ENCODE peak calls at places on chromosome 15, in seven cellular contexts. R is AG04450, I is foreskin fibroblast, U is lower lobe of right lung, K is brain microvascular endothelial cell, O is fibroblast of mammary gland, N is heart left ventricle. A is an unnamed sample.

GRCh38 chr15:39030291-39031070 is 465.9 kb upstream of the RASGRP1 start:
- DNase-seq in U (no peak), R (no peak), N (no peak), O (no peak), K (no peak), I (no peak), A (no peak)

GRCh38 chr15:38991701-38992100 is 427.1 kb upstream of the RASGRP1 start:
- DNase-seq in N (no peak), U (no peak), R (no peak), I (no peak), O (no peak), K (no peak), A (peak)

GRCh38 chr15:39587910-39588530 is 7.1 kb downstream of the THBS1 start:
- DNase-seq in R (no peak), O (peak), K (no peak), U (no peak), I (peak), N (no peak), A (no peak)

GRCh38 chr15:94387442-94387841 is 156.1 kb downstream of the MCTP2 start:
- DNase-seq in U (no peak), N (no peak), R (no peak), I (no peak), O (no peak), K (no peak), A (no peak)

GRCh38 chr15:22944651-22945050 is 35.5 kb downstream of the CYFIP1 start:
- DNase-seq in K (no peak), R (no peak), U (no peak), I (no peak), N (no peak), O (no peak), A (no peak)

GRCh38 chr15:42843699-42844098 is 76.9 kb downstream of the TTBK2 start:
- DNase-seq in O (no peak), U (no peak), N (no peak), I (no peak), K (no peak), R (no peak), A (no peak)

GRCh38 chr15:97517726-97518125 is 442.8 kb upstream of the ARRDC4 start:
- DNase-seq in N (no peak), O (no peak), I (no peak), R (no peak), K (no peak), U (no peak), A (no peak)

GRCh38 chr15:99076555-99077308 is 28.1 kb upstream of the SYNM start:
- DNase-seq in U (no peak), N (peak), I (peak), K (peak), O (peak), R (peak), A (no peak)

GRCh38 chr15:71448688-71449114 is 333.4 kb downstream of the THSD4 start:
- DNase-seq in I (peak), K (peak), R (no peak), U (no peak), O (peak), N (peak), A (no peak)

GRCh38 chr15:34944946-34945345 is 24.6 kb downstream of the AQR start:
- DNase-seq in R (no peak), O (no peak), U (no peak), I (peak), N (no peak), K (no peak), A (no peak)

GRCh38 chr15:44264148-44264547 is 24.4 kb upstream of the GOLM2 start:
- DNase-seq in R (no peak), U (no peak), O (no peak), N (no peak), K (no peak), I (no peak), A (no peak)

GRCh38 chr15:49625460-49626036 is 4.7 kb downstream of the DTWD1 start:
- DNase-seq in O (peak), K (no peak), I (no peak), U (no peak), R (no peak), N (no peak), A (no peak)

GRCh38 chr15:80179025-80179759 is 26.4 kb downstream of the FAH start:
- DNase-seq in K (peak), I (peak), U (no peak), N (no peak), R (peak), O (peak), A (peak)

GRCh38 chr15:85710340-85710842 is 84.3 kb downstream of the KLHL25 start:
- DNase-seq in I (no peak), O (no peak), N (no peak), K (no peak), R (no peak), U (no peak), A (no peak)

GRCh38 chr15:59536553-59536952 is 75.0 kb upstream of the GCNT3 start:
- DNase-seq in N (no peak), I (no peak), U (no peak), K (no peak), O (no peak), R (no peak), A (no peak)

GRCh38 chr15:95492388-95493070 is 838.0 kb upstream of the NR2F2 start:
- DNase-seq in U (no peak), K (no peak), R (no peak), O (no peak), I (no peak), N (no peak), A (no peak)

GRCh38 chr15:87703238-87704111 is 553.1 kb downstream of the NTRK3 start:
- DNase-seq in O (no peak), U (no peak), K (no peak), R (no peak), I (no peak), N (no peak), A (no peak)

GRCh38 chr15:67110400-67110799 is 45.0 kb downstream of the SMAD3 start:
- DNase-seq in I (no peak), U (no peak), N (no peak), R (no peak), O (no peak), K (no peak), A (no peak)

GRCh38 chr15:43274136-43274535 is 7.4 kb upstream of the TGM5 start:
- DNase-seq in O (no peak), R (no peak), N (peak), U (no peak), I (peak), K (no peak), A (no peak)

GRCh38 chr15:49852756-49853155 is 231.9 kb downstream of the DTWD1 start:
- DNase-seq in N (no peak), O (peak), R (no peak), I (no peak), K (no peak), U (no peak), A (no peak)

GRCh38 chr15:81339851-81340250 is 15.9 kb upstream of the STARD5 start:
- DNase-seq in U (no peak), K (no peak), I (no peak), O (no peak), R (no peak), N (no peak), A (no peak)

GRCh38 chr15:96170616-96171270 is 159.8 kb upstream of the NR2F2 start:
- DNase-seq in I (no peak), K (no peak), R (no peak), N (no peak), O (no peak), U (no peak), A (no peak)

GRCh38 chr15:82044373-82045178 is 1.2 kb downstream of the MEX3B start:
- DNase-seq in I (peak), K (peak), O (peak), N (peak), R (peak), U (peak), A (no peak)

GRCh38 chr15:85415779-85416178 is 35.4 kb downstream of the AKAP13 start:
- DNase-seq in O (peak), I (peak), U (no peak), R (no peak), K (no peak), N (no peak), A (no peak)

GRCh38 chr15:88155310-88155709 is 101.2 kb downstream of the NTRK3 start:
- DNase-seq in N (no peak), R (no peak), I (no peak), U (no peak), O (no peak), K (no peak), A (no peak)

GRCh38 chr15:52146776-52147175 is 34.2 kb upstream of the BCL2L10 start:
- DNase-seq in N (no peak), R (no peak), K (no peak), O (peak), U (no peak), I (peak), A (no peak)

GRCh38 chr15:101609742-101610627 is 42.2 kb downstream of the TM2D3 start:
- DNase-seq in K (no peak), N (no peak), I (no peak), O (no peak), U (no peak), R (no peak), A (no peak)

GRCh38 chr15:70430029-70430428 is 332.3 kb upstream of the TLE3 start:
- DNase-seq in I (peak), K (peak), O (peak), U (no peak), R (peak), N (no peak), A (no peak)

GRCh38 chr15:56532766-56533455 is 68.0 kb upstream of the MNS1 start:
- DNase-seq in R (no peak), N (no peak), K (no peak), I (no peak), O (no peak), U (no peak), A (no peak)

GRCh38 chr15:99615460-99615859 is 49.7 kb downstream of the MEF2A start:
- DNase-seq in O (no peak), R (no peak), K (no peak), N (no peak), U (no peak), I (no peak), A (no peak)

GRCh38 chr15:51366911-51367310 is 25.5 kb downstream of the GLDN start:
- DNase-seq in R (peak), O (peak), N (no peak), K (no peak), U (no peak), I (peak), A (no peak)

DNA sequence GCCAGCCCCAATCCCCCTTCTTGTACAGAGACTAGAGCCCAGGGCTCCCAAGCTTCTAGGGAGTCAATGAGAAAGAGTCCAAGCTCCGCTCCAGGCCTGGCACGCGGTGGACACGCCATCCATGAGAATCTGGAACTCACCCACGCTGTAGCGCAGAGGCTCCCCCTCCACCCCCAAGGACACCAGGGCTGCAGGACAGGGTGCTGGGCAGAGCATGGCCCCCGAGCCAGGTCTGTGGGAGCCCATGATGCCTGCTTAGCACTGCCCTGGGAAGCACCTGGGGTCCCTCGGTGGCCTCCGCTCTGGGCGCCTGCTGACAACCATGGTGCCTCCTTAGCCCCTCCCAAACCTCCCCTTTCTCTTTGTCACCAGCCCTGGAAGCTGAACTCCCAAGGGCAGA is 28.5 kb downstream of the ACSBG1 start:
- DNase-seq in O (no peak), U (peak), R (no peak), N (no peak), I (no peak), K (no peak), A (no peak)
- TF ChIP-seq CTCF in O (no peak), U (no peak), R (no peak), N (no peak), I (no peak), K (no peak), A (no peak)

DNA sequence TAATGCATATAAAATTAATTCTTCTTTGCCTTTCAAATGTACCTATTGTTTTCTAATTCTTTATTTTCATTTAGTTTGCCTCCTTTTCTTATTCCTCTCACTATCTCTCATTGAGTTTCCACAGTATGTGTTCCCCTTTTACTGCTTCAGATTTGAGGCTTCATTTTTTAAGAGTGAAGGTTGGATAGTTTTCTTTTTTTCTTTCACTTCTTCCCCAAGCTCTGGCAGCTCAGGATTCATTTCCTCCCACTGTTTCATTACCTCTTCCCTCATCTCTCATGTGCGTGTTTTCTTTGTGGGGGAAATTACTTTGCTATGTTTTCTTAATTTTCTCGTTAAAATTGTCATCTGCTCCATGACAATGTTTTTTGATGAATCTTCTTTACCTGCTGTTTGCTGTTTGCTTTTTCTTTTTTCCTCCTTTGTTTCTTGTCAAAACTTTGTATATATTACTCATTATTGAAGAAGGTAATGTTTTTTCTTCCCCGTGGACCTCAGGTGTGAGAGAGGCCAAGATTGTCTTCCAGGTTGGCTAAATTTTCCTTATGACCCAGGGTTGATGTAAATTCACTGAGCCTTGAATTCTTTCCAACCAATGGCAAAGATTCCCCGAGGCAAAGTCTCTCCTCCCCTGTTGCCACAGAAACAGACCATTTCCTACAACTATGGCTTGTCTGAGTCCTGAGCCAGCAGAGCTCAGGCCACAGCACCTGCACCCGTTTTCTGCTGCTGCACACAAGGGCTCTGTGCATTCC is 65.9 kb downstream of the NOX5 start:
- DNase-seq in R (no peak), I (no peak), O (no peak), N (no peak), U (no peak), K (no peak), A (no peak)
- H3K4me3 ChIP-seq in R (no peak), I (no peak), O (no peak), N (no peak), U (no peak), K (no peak), A (no peak)

GRCh38 chr15:45719490-45719889 is 84.7 kb downstream of the SQOR start:
- DNase-seq in K (peak), U (no peak), I (no peak), O (peak), N (no peak), R (no peak), A (no peak)

GRCh38 chr15:45714501-45715488 is 80.0 kb downstream of the SQOR start:
- DNase-seq in K (peak), N (peak), I (peak), R (peak), U (peak), O (peak), A (peak)

GRCh38 chr15:45710657-45711056 is 75.8 kb downstream of the SQOR start:
- DNase-seq in I (no peak), O (no peak), K (no peak), N (no peak), R (no peak), U (no peak), A (no peak)

GRCh38 chr15:45720183-45720582 is 85.4 kb downstream of the SQOR start:
- DNase-seq in O (no peak), I (no peak), R (no peak), K (no peak), U (no peak), N (no peak), A (no peak)

DNA sequence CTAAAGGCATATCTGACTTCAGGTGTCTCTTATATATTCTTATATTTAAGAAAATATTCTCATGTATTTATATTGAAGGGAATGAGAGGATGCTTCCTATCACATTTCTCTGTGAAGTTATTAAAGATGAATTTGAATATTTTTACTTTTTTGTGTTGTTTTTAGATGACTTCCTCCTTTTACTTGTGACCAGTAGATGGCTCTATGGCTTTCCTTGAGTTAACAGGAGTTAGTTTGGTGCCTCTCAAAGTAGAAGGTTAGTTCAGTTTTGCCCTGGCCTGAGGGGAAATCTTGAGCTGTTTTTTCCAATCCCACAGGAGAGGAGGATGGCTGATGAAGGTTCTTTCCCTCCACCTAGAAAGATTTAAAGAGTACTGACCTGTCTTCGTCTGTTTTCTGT is 80.7 kb downstream of the SQOR start:
- DNase-seq in U (no peak), I (peak), N (no peak), R (no peak), O (peak), K (no peak), A (no peak)
- TF ChIP-seq CTCF in U (no peak), I (peak), N (peak), R (peak), O (peak), K (peak), A (peak)

GRCh38 chr15:90062023-90062728 is 40.1 kb downstream of the IDH2 start:
- DNase-seq in I (peak), K (peak), R (no peak), N (peak), U (peak), O (no peak), A (no peak)
- H3K4me3 ChIP-seq in I (no peak), K (no peak), R (no peak), N (no peak), U (no peak), O (no peak), A (no peak)

DNA sequence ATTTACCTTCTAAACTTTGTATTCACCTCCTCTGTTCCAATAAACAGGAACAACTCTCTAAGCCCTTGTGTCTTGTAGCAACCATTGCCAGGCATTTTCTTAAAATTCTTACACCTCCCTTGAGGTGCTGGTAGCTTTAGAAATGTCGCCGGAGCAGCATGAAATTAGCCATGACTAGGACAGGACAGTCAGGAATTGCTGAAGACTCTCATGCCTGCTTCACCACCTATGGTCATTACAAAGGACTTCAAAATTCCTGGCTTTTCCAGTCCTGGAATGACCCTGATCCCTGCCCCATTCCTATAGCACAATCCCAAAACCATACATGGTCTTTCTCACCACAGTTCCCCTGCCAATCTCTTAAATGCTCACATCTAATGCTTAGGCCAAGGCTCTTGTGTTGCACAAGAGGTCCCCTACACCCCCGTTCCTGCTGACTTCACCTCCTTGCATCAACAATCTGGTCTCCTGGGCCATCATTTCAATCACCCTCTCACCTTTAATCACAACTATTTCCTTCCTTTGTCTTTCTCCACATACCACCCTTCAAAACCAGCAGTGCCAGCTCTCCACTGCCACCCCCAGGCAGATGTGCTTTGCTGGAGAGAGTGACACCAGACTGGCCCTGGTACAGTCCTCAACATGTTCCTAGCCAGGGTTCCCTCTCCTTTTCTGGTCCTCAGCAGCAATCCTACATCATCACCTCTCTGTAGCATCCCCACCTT is 113.2 kb upstream of the TJP1 start:
- DNase-seq in U (no peak), K (no peak), O (peak), N (no peak), R (no peak), I (peak), A (no peak)
- TF ChIP-seq CTCF in U (peak), K (peak), O (peak), N (peak), R (peak), I (no peak), A (peak)

GRCh38 chr15:27339138-27339537 is 368.2 kb downstream of the GABRG3 start:
- DNase-seq in I (no peak), U (no peak), N (no peak), K (no peak), R (no peak), O (no peak), A (no peak)
- H3K4me3 ChIP-seq in I (no peak), U (no peak), N (no peak), K (no peak), R (no peak), O (no peak), A (no peak)

A was measured in retinal pigment epithelial cell.